ENCODE peak calls at places on chromosomes 16 and 17, in four cellular contexts. One of them, this sample, is unnamed.

GRCh38 chr16:10090816-10091215 is 91.4 kb downstream of the GRIN2A start:
- DNase-seq in progenitor cell of endocrine pancreas: no peak
- DNase-seq in neural progenitor cell: no peak
- DNase-seq in lower leg skin: no peak
- DNase-seq in this sample: no peak

GRCh38 chr16:87246269-87247065 is 70.7 kb downstream of the C16orf95 start:
- DNase-seq in lower leg skin: peak; percentile 65
- DNase-seq in neural progenitor cell: no peak
- DNase-seq in progenitor cell of endocrine pancreas: no peak
- DNase-seq in this sample: no peak

GRCh38 chr16:89080251-89080853 is 13.3 kb upstream of the ACSF3 start:
- DNase-seq in lower leg skin: no peak
- DNase-seq in progenitor cell of endocrine pancreas: no peak
- DNase-seq in neural progenitor cell: no peak
- DNase-seq in this sample: no peak

GRCh38 chr16:15054357-15055140 is 1.3 kb downstream of the NTAN1 start:
- DNase-seq in progenitor cell of endocrine pancreas: no peak
- DNase-seq in lower leg skin: peak; percentile 79
- DNase-seq in neural progenitor cell: no peak
- DNase-seq in this sample: no peak

GRCh38 chr16:4687946-4688673 is 5.3 kb upstream of the NUDT16L1 start:
- DNase-seq in lower leg skin: peak; percentile 83
- DNase-seq in progenitor cell of endocrine pancreas: no peak
- DNase-seq in neural progenitor cell: no peak
- DNase-seq in this sample: no peak

GRCh38 chr17:12667299-12667958 is 1.7 kb downstream of the MYOCD start:
- DNase-seq in neural progenitor cell: peak; percentile 85
- DNase-seq in lower leg skin: no peak
- DNase-seq in progenitor cell of endocrine pancreas: peak; percentile 20
- DNase-seq in this sample: peak; percentile 50

GRCh38 chr17:55693244-55694216 is 29.1 kb downstream of the TMEM100 start:
- DNase-seq in progenitor cell of endocrine pancreas: no peak
- DNase-seq in lower leg skin: peak; percentile 90
- DNase-seq in neural progenitor cell: no peak
- DNase-seq in this sample: no peak

GRCh38 chr17:82907797-82908261 is 68.0 kb upstream of the ZNF750 start:
- DNase-seq in lower leg skin: no peak
- DNase-seq in neural progenitor cell: no peak
- DNase-seq in progenitor cell of endocrine pancreas: no peak
- DNase-seq in this sample: no peak

GRCh38 chr17:72234951-72235350 is 114.1 kb downstream of the SOX9 start:
- DNase-seq in progenitor cell of endocrine pancreas: no peak
- DNase-seq in neural progenitor cell: no peak
- DNase-seq in lower leg skin: peak; percentile 60
- DNase-seq in this sample: no peak

This sample was measured in iPS-NIHi11.